ENCODE peak calls at places on chromosomes 16 and 17, in nine cellular contexts. I is heart right ventricle; G is activated CD4-positive, alpha-beta T cell treated with anti-CD3 and anti-CD28 coated beads for 24 hours; Y is NCI-H2081; A is activated T-cell treated with anti-CD3 and anti-CD28 coated beads, Interleukin-2, amount 50 U/mL, for 4 hours; N is tibial nerve; Z is midbrain; F is activated CD8-positive, alpha-beta memory T cell treated with anti-CD3 and anti-CD28 coated beads, Interleukin-2, amount 50 U/mL, for 4 hours; L is stimulated activated CD8-positive, alpha-beta memory T cell treated with anti-CD3 and anti-CD28 coated beads, Interleukin-4, amount 100 ng/mL, for 1 hour. M is an unnamed sample.

GRCh38 chr16:10688291-10688690 is 6.4 kb downstream of the TEKT5 start:
- DNase-seq in Y (no peak), I (no peak), N (no peak), G (no peak), Z (no peak), A (no peak), L (no peak), F (no peak), M (no peak)

GRCh38 chr16:48365030-48365600 is 20.1 kb downstream of the SIAH1 start:
- DNase-seq in I (no peak), L (no peak), F (no peak), Z (no peak), Y (no peak), A (no peak), N (no peak), G (no peak), M (no peak)

GRCh38 chr17:48027322-48027981 is 10.1 kb downstream of the COPZ2 start:
- DNase-seq in N (no peak), Y (no peak), F (no peak), I (no peak), G (no peak), Z (no peak), A (no peak), L (no peak), M (no peak)

GRCh38 chr17:2344528-2344927 is 7.2 kb downstream of the SGSM2 start:
- DNase-seq in A (no peak), F (no peak), I (no peak), L (no peak), N (no peak), Z (no peak), Y (no peak), G (no peak), M (no peak)

GRCh38 chr16:66026211-66026610 is 340.3 kb upstream of the CDH5 start:
- DNase-seq in Y (no peak), G (no peak), F (no peak), I (no peak), A (no peak), N (no peak), Z (no peak), L (no peak), M (peak)

GRCh38 chr16:80198265-80198994 is 342.4 kb upstream of the DYNLRB2 start:
- DNase-seq in Z (no peak), L (no peak), Y (peak), I (no peak), A (no peak), F (no peak), N (no peak), G (no peak), M (peak)

GRCh38 chr16:53372942-53373871 is 61.1 kb upstream of the RBL2 start:
- DNase-seq in F (peak), A (peak), I (peak), L (peak), N (no peak), Z (no peak), G (peak), Y (peak), M (peak)

GRCh38 chr17:60167095-60167741 is 17.4 kb downstream of the CA4 start:
- DNase-seq in A (no peak), L (no peak), I (no peak), G (no peak), N (no peak), Z (no peak), F (no peak), Y (peak), M (no peak)

GRCh38 chr16:67672739-67673662 is 6.4 kb downstream of the C16orf86 start:
- DNase-seq in A (peak), F (peak), Y (peak), N (peak), L (peak), I (peak), G (no peak), Z (peak), M (peak)

GRCh38 chr16:64240586-64240985 is 881.3 kb downstream of the CDH11 start:
- DNase-seq in Y (no peak), A (no peak), I (no peak), N (no peak), G (no peak), L (no peak), F (no peak), Z (no peak), M (no peak)

GRCh38 chr17:73690581-73691135 is 46.4 kb upstream of the SDK2 start:
- DNase-seq in I (no peak), A (no peak), F (no peak), Y (no peak), G (no peak), N (no peak), L (no peak), Z (no peak), M (no peak)

GRCh38 chr16:50573947-50574751 is 26.0 kb downstream of the NKD1 start:
- DNase-seq in G (no peak), N (no peak), A (no peak), I (no peak), Z (peak), Y (no peak), F (no peak), L (no peak), M (peak)

GRCh38 chr17:75525806-75526554 is 483 bp downstream of the LLGL2 start:
- DNase-seq in N (no peak), Y (no peak), L (no peak), I (no peak), F (no peak), G (no peak), Z (no peak), A (no peak), M (peak)

GRCh38 chr16:53282975-53283946 is 151.0 kb upstream of the RBL2 start:
- DNase-seq in N (no peak), A (no peak), F (no peak), G (no peak), L (no peak), Y (peak), I (no peak), Z (peak), M (peak)

GRCh38 chr16:23378921-23379320 is 74.1 kb downstream of the COG7 start:
- DNase-seq in Y (no peak), F (no peak), L (no peak), Z (no peak), G (no peak), I (no peak), A (no peak), N (no peak), M (no peak)

GRCh38 chr17:17849863-17850373 is 13.1 kb upstream of the SREBF1 start:
- DNase-seq in Z (peak), L (peak), F (peak), I (peak), G (no peak), N (peak), Y (peak), A (peak), M (peak)

GRCh38 chr16:86167061-86167460 is 268.1 kb downstream of the IRF8 start:
- DNase-seq in G (no peak), F (no peak), N (no peak), Z (no peak), Y (no peak), I (no peak), A (no peak), L (no peak), M (no peak)

GRCh38 chr16:12803203-12804093 is at the start of gene CPPED1:
- DNase-seq in L (peak), Z (peak), G (peak), F (peak), I (peak), A (peak), N (peak), Y (peak), M (peak)

M was measured in cardiac muscle cell.